ENCODE peak calls at places on chromosomes 13 and 19, in nine cellular contexts. F, X, M, O, N, C, T, Q and J are unnamed samples.

GRCh38 chr19:27744926-27745844 is 1467.8 kb downstream of the UQCRFS1 start:
- DNase-seq in F (peak), X (no peak), M (no peak), O (no peak), N (no peak), C (no peak), T (no peak), Q (no peak), J (no peak)

GRCh38 chr13:113967206-113967720 is 6.6 kb downstream of the C13orf46 start:
- DNase-seq in F (no peak), X (no peak), M (no peak), O (no peak), N (no peak), C (no peak), T (no peak), Q (no peak), J (no peak)

GRCh38 chr19:33373701-33374405 is at the start of gene CEBPG:
- DNase-seq in F (no peak), X (peak), M (peak), O (no peak), N (peak), C (peak), T (peak), Q (peak), J (peak)

GRCh38 chr13:44271915-44272341 is 101.7 kb upstream of the SERP2 start:
- DNase-seq in F (no peak), X (peak), M (no peak), O (no peak), N (no peak), C (no peak), T (no peak), Q (peak), J (no peak)

GRCh38 chr19:21705393-21705792 is 62.0 kb downstream of the ZNF100 start:
- DNase-seq in F (no peak), X (no peak), M (no peak), O (no peak), N (no peak), C (no peak), T (no peak), Q (no peak), J (no peak)

GRCh38 chr13:23793711-23794110 is 95.5 kb downstream of the MIPEP start:
- DNase-seq in F (no peak), X (no peak), M (peak), O (no peak), N (no peak), C (no peak), T (no peak), Q (no peak), J (no peak)

GRCh38 chr13:55948175-55948574 is 1192.5 kb upstream of the PRR20A start:
- DNase-seq in F (no peak), X (no peak), M (no peak), O (no peak), N (no peak), C (no peak), T (no peak), Q (no peak), J (no peak)

GRCh38 chr13:98384739-98385138 is 192.2 kb downstream of the STK24 start:
- DNase-seq in F (no peak), X (no peak), M (no peak), O (no peak), N (no peak), C (no peak), T (no peak), Q (no peak), J (no peak)

GRCh38 chr13:41577437-41577836 is 120.1 kb downstream of the RGCC start:
- DNase-seq in F (peak), X (no peak), M (no peak), O (no peak), N (no peak), C (peak), T (no peak), Q (no peak), J (no peak)

GRCh38 chr19:57210381-57210780 is 19.1 kb downstream of the ZNF264 start:
- DNase-seq in F (no peak), X (no peak), M (no peak), O (no peak), N (no peak), C (no peak), T (no peak), Q (no peak), J (no peak)

GRCh38 chr13:110820311-110820710 is 94.6 kb downstream of the ANKRD10 start:
- DNase-seq in F (no peak), X (no peak), M (no peak), O (no peak), N (no peak), C (no peak), T (peak), Q (no peak), J (no peak)

DNA sequence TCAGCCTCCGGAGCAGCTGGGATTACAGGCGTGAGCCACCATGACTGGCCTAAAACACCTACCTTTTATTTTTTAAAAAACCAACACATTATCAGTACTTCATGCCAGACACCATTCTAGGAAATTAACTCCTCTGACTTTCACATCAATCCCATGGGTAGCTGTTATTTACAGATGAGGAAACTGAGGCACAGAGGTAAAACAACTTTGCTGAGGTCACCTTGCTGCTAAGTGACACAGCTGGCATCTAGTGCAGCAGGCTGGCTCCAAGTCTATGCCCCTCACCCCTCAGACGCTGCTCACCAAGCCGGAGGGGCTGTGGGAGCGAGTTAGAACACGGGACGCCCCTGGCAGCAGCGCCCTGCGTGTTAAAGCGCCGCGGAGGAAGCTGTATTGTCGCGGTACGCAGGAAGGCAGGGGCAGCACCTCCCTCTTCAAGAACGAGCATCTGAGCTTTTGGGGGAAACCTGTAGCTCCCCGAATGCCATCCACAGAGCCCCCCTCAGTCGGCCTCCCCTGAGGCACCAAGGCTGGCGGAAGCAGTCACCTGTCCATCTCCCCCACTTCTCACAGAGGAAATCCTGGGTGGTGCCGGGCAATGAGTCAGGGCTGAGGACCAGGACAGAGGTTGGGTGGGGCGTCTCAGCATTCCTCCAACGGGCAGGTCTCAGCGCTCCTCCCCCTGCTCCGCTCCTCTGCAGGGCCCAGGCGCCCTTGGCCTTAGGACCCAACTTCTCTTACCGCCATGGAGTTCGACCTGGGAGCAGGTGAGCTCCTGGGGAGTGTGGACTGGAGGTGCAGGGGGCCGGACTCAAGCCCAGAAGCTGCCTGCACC is at the start of gene C19orf33:
- DNase-seq in F (peak), X (no peak), M (no peak), O (no peak), N (no peak), C (peak), T (peak), Q (no peak), J (no peak)
- TF ChIP-seq POLR2A in F (no peak), X (no peak), M (no peak), O (peak), N (no peak), C (peak), T (no peak), Q (no peak), J (no peak)

DNA sequence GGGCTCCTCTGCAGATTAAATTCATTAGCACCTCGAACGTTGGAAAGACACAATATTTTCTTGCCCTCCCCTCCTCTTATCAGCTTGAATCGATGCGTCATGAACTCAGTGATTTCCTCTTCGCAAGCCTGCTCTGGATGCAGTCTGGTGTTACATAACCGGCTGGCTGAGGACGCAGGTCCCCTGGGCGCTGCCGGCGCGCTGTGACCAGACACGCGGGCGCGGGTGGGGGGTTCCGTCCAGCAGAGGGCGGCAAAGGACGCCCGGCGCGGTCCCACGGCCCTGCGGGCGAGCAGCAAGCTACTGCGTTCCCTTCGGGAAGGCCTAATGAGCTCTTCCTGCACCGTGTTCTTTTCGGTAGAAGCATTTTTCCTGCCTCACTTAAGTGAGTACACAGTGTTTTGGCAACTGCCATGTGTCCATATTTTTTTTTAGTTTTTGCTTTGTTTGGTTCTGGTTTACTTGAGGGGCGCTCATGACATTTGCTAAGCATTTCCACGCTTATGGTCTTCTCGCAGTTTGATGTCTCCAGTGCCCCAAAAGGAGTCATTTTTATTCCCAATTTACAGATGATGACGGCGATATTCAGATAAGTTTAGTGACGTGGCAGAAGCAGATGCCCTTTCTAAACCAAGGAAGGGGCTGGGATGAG is 112.2 kb upstream of the MBNL2 start:
- DNase-seq in F (peak), X (peak), M (peak), O (peak), N (peak), C (peak), T (peak), Q (peak), J (peak)
- TF ChIP-seq POLR2A in F (no peak), X (peak), M (no peak), O (no peak), N (no peak), C (no peak), T (no peak), Q (no peak), J (no peak)

DNA sequence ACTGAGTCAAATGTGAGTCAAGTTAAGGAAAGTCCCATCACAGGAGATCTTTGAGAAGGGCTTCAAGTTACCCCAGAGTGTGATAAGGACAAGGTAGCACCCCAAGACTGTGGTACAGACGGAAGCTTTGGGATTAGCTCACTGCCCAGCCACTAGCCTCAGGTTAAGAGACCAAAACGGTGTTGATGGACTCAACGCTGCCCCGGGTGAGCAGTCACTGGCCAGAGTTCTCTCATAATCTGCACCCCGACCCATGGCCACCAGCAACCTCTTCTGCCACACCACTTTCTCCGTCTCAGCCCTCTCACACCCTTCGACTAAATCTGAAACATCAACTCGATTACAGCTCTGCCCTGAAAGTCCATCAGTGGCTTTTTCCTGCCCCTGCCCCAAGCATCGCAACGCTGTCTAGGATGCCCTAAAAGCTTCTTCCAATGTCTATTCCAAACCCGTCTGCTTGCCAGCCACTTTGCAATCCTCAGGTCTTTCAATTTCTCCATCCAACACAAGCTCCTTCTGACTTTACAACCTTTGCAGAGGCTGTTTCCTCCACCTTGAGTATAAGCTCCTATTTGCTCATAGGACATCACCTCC is 5.6 kb downstream of the HNRNPL start:
- DNase-seq in F (no peak), X (no peak), M (no peak), O (no peak), N (no peak), C (no peak), T (no peak), Q (no peak), J (no peak)
- TF ChIP-seq POLR2A in F (no peak), X (no peak), M (no peak), O (no peak), N (peak), C (no peak), T (peak), Q (no peak), J (no peak)

GRCh38 chr19:3670258-3670795 is 29.9 kb downstream of the PIP5K1C start:
- DNase-seq in F (peak), X (peak), M (peak), O (peak), N (no peak), C (peak), T (no peak), Q (peak), J (peak)
- TF ChIP-seq POLR2A in F (no peak), X (peak), M (peak), O (peak), N (no peak), C (peak), T (no peak), Q (peak), J (no peak)

GRCh38 chr19:13152854-13153626 is 2.8 kb downstream of the IER2 start:
- DNase-seq in F (peak), X (peak), M (peak), O (peak), N (peak), C (peak), T (peak), Q (peak), J (peak)

GRCh38 chr19:13150187-13150918 is at the start of the genes IER2 and STX10:
- DNase-seq in F (peak), X (peak), M (peak), O (peak), N (peak), C (peak), T (peak), Q (peak), J (peak)

GRCh38 chr19:13152356-13152853 is 2.2 kb downstream of the IER2 start:
- DNase-seq in F (no peak), X (no peak), M (no peak), O (no peak), N (no peak), C (no peak), T (no peak), Q (no peak), J (no peak)

GRCh38 chr19:13150919-13151604 is 851 bp downstream of the IER2 start:
- DNase-seq in F (peak), X (peak), M (peak), O (peak), N (no peak), C (peak), T (peak), Q (peak), J (peak)

DNA sequence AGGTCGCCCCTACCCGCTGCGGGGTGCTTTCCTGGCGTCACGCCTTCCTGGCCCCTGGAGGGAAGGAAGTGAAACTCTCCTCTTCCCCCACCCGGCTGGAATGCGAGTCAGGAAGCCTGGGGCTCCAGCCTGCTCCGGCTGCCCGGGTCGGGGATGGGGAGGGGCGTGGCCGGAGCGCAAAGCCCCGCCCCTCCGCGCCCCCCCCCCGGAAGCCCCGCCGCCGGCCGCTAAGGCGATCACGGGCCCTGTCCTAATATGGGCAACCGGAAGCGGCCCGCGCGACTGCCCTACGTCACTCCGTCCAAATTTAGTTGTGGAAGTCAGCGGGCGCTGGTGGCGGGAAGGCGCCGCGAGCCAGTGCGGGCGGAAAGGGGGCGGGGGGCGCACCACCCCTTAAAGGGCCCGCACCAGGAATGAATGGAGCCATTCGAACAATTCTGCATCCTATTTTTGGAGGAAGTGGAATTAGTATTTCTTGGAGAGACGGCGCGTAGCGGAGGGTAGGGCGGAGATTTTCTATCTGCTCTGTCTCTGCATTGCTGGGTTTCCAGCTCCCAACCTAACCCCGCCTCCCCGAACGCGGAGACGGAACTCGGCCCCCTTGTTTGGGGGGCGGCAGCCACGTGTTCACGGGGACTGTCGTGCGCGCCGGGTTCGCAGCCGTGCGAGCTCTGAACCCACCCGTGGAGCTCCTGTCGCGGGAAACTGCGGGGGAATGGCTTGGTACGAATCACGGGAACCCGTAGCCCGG is 1.6 kb downstream of the IER2 start:
- DNase-seq in F (peak), X (peak), M (peak), O (peak), N (peak), C (peak), T (peak), Q (peak), J (peak)
- TF ChIP-seq POLR2A in F (no peak), X (peak), M (peak), O (peak), N (no peak), C (peak), T (no peak), Q (peak), J (peak)